ENCODE peak calls at places on chromosomes 11 and 22, in nine cellular contexts. One of them, this sample, is unnamed.

GRCh38 chr11:78564889-78565467 is 9.7 kb downstream of the NARS2 start:
- DNase-seq in tibial nerve: no peak
- DNase-seq in sigmoid colon: no peak
- DNase-seq in stomach: no peak
- DNase-seq in upper lobe of left lung: no peak
- DNase-seq in ovary: no peak
- DNase-seq in HepG2: no peak
- DNase-seq in SK-N-SH: no peak
- DNase-seq in A549: no peak
- DNase-seq in this sample: no peak

GRCh38 chr11:128796275-128796674 is 70.8 kb downstream of the KCNJ1 start:
- DNase-seq in upper lobe of left lung: no peak
- DNase-seq in SK-N-SH: no peak
- DNase-seq in A549: no peak
- DNase-seq in ovary: no peak
- DNase-seq in tibial nerve: no peak
- DNase-seq in stomach: no peak
- DNase-seq in HepG2: no peak
- DNase-seq in sigmoid colon: no peak
- DNase-seq in this sample: no peak

GRCh38 chr11:43580735-43581369 is 99.7 kb upstream of the HSD17B12 start:
- DNase-seq in upper lobe of left lung: no peak
- DNase-seq in tibial nerve: no peak
- DNase-seq in HepG2: no peak
- DNase-seq in A549: no peak
- DNase-seq in ovary: no peak
- DNase-seq in stomach: no peak
- DNase-seq in SK-N-SH: peak
- DNase-seq in sigmoid colon: no peak
- DNase-seq in this sample: no peak

GRCh38 chr11:19577391-19577831 is 135.2 kb upstream of the NAV2 start:
- DNase-seq in sigmoid colon: no peak
- DNase-seq in A549: no peak
- DNase-seq in upper lobe of left lung: no peak
- DNase-seq in tibial nerve: no peak
- DNase-seq in stomach: peak
- DNase-seq in HepG2: no peak
- DNase-seq in ovary: no peak
- DNase-seq in SK-N-SH: no peak
- DNase-seq in this sample: no peak

GRCh38 chr11:65650547-65651338 is 12.0 kb downstream of the RELA start:
- DNase-seq in HepG2: no peak
- DNase-seq in A549: no peak
- DNase-seq in ovary: no peak
- DNase-seq in upper lobe of left lung: no peak
- DNase-seq in SK-N-SH: no peak
- DNase-seq in tibial nerve: no peak
- DNase-seq in sigmoid colon: no peak
- DNase-seq in stomach: peak
- DNase-seq in this sample: no peak

GRCh38 chr11:100925935-100926334 is 203.7 kb downstream of the PGR start:
- DNase-seq in HepG2: no peak
- DNase-seq in sigmoid colon: no peak
- DNase-seq in A549: no peak
- DNase-seq in SK-N-SH: no peak
- DNase-seq in tibial nerve: no peak
- DNase-seq in stomach: no peak
- DNase-seq in upper lobe of left lung: no peak
- DNase-seq in ovary: no peak
- DNase-seq in this sample: no peak

GRCh38 chr22:30754971-30755759 is 60.5 kb downstream of the OSBP2 start:
- DNase-seq in tibial nerve: peak
- DNase-seq in sigmoid colon: peak
- DNase-seq in A549: peak
- DNase-seq in upper lobe of left lung: peak
- DNase-seq in SK-N-SH: peak
- DNase-seq in HepG2: peak
- DNase-seq in stomach: peak
- DNase-seq in ovary: peak
- DNase-seq in this sample: peak

GRCh38 chr11:35390737-35391682 is 28.3 kb downstream of the SLC1A2 start:
- DNase-seq in ovary: no peak
- DNase-seq in HepG2: peak
- DNase-seq in SK-N-SH: no peak
- DNase-seq in upper lobe of left lung: peak
- DNase-seq in A549: peak
- DNase-seq in stomach: peak
- DNase-seq in tibial nerve: no peak
- DNase-seq in sigmoid colon: no peak
- DNase-seq in this sample: peak

GRCh38 chr11:10117709-10118341 is 176.2 kb downstream of the SBF2 start:
- DNase-seq in HepG2: peak
- DNase-seq in tibial nerve: no peak
- DNase-seq in stomach: no peak
- DNase-seq in upper lobe of left lung: no peak
- DNase-seq in A549: no peak
- DNase-seq in SK-N-SH: no peak
- DNase-seq in sigmoid colon: no peak
- DNase-seq in ovary: no peak
- DNase-seq in this sample: no peak

GRCh38 chr11:10669258-10670033 is 24.1 kb downstream of the IRAG1 start:
- DNase-seq in upper lobe of left lung: no peak
- DNase-seq in SK-N-SH: peak
- DNase-seq in ovary: no peak
- DNase-seq in HepG2: no peak
- DNase-seq in A549: no peak
- DNase-seq in tibial nerve: no peak
- DNase-seq in stomach: no peak
- DNase-seq in sigmoid colon: peak
- DNase-seq in this sample: no peak

GRCh38 chr22:38017272-38017920 is 33.0 kb upstream of the SOX10 start:
- DNase-seq in tibial nerve: peak
- DNase-seq in upper lobe of left lung: peak
- DNase-seq in ovary: peak
- DNase-seq in A549: no peak
- DNase-seq in stomach: peak
- DNase-seq in HepG2: no peak
- DNase-seq in SK-N-SH: no peak
- DNase-seq in sigmoid colon: peak
- DNase-seq in this sample: peak

GRCh38 chr11:74010306-74010981 is 1.6 kb upstream of the UCP3 start:
- DNase-seq in tibial nerve: no peak
- DNase-seq in A549: no peak
- DNase-seq in ovary: no peak
- DNase-seq in HepG2: no peak
- DNase-seq in SK-N-SH: no peak
- DNase-seq in stomach: no peak
- DNase-seq in upper lobe of left lung: no peak
- DNase-seq in sigmoid colon: peak
- DNase-seq in this sample: no peak

GRCh38 chr22:47778160-47778658 is 1015.8 kb downstream of the TBC1D22A start:
- DNase-seq in sigmoid colon: no peak
- DNase-seq in upper lobe of left lung: no peak
- DNase-seq in SK-N-SH: no peak
- DNase-seq in HepG2: no peak
- DNase-seq in tibial nerve: no peak
- DNase-seq in stomach: no peak
- DNase-seq in A549: no peak
- DNase-seq in ovary: no peak
- DNase-seq in this sample: no peak

GRCh38 chr22:45975266-45976161 is 1.4 kb downstream of the WNT7B start:
- DNase-seq in stomach: no peak
- DNase-seq in upper lobe of left lung: peak
- DNase-seq in A549: no peak
- DNase-seq in SK-N-SH: peak
- DNase-seq in sigmoid colon: no peak
- DNase-seq in tibial nerve: no peak
- DNase-seq in ovary: no peak
- DNase-seq in HepG2: no peak
- DNase-seq in this sample: no peak

GRCh38 chr11:43959321-43959995 is 17.0 kb downstream of the C11orf96 start:
- DNase-seq in HepG2: no peak
- DNase-seq in sigmoid colon: no peak
- DNase-seq in A549: no peak
- DNase-seq in stomach: no peak
- DNase-seq in upper lobe of left lung: no peak
- DNase-seq in tibial nerve: no peak
- DNase-seq in ovary: no peak
- DNase-seq in SK-N-SH: no peak
- DNase-seq in this sample: no peak

GRCh38 chr22:32745251-32745995 is 56.1 kb upstream of the TIMP3 start:
- DNase-seq in HepG2: no peak
- DNase-seq in upper lobe of left lung: no peak
- DNase-seq in stomach: no peak
- DNase-seq in ovary: no peak
- DNase-seq in A549: no peak
- DNase-seq in sigmoid colon: peak
- DNase-seq in SK-N-SH: peak
- DNase-seq in tibial nerve: peak
- DNase-seq in this sample: peak

GRCh38 chr22:46457502-46458488 is 79.6 kb downstream of the CELSR1 start:
- DNase-seq in upper lobe of left lung: no peak
- DNase-seq in tibial nerve: no peak
- DNase-seq in SK-N-SH: peak
- DNase-seq in HepG2: no peak
- DNase-seq in ovary: no peak
- DNase-seq in sigmoid colon: no peak
- DNase-seq in A549: no peak
- DNase-seq in stomach: no peak
- DNase-seq in this sample: no peak

GRCh38 chr11:61277973-61278565 is 17.0 kb downstream of the VWCE start:
- DNase-seq in HepG2: no peak
- DNase-seq in SK-N-SH: no peak
- DNase-seq in ovary: no peak
- DNase-seq in sigmoid colon: no peak
- DNase-seq in tibial nerve: no peak
- DNase-seq in upper lobe of left lung: no peak
- DNase-seq in stomach: no peak
- DNase-seq in A549: no peak
- DNase-seq in this sample: no peak

GRCh38 chr22:50507991-50508884 is at the start of gene NCAPH2:
- DNase-seq in sigmoid colon: peak
- DNase-seq in HepG2: peak
- DNase-seq in upper lobe of left lung: peak
- DNase-seq in ovary: peak
- DNase-seq in stomach: peak
- DNase-seq in SK-N-SH: peak
- DNase-seq in tibial nerve: peak
- DNase-seq in A549: peak
- DNase-seq in this sample: peak
- H3K4me3 ChIP-seq in sigmoid colon: peak
- H3K4me3 ChIP-seq in HepG2: peak
- H3K4me3 ChIP-seq in upper lobe of left lung: peak
- H3K4me3 ChIP-seq in ovary: peak
- H3K4me3 ChIP-seq in stomach: peak
- H3K4me3 ChIP-seq in SK-N-SH: peak
- H3K4me3 ChIP-seq in tibial nerve: peak
- H3K4me3 ChIP-seq in A549: peak
- H3K4me3 ChIP-seq in this sample: peak

GRCh38 chr22:39776295-39776694 is 117.3 kb downstream of the ENTHD1 start:
- DNase-seq in sigmoid colon: no peak
- DNase-seq in stomach: no peak
- DNase-seq in SK-N-SH: no peak
- DNase-seq in A549: no peak
- DNase-seq in ovary: no peak
- DNase-seq in HepG2: no peak
- DNase-seq in tibial nerve: no peak
- DNase-seq in upper lobe of left lung: no peak
- DNase-seq in this sample: no peak
- TF ChIP-seq EP300 in sigmoid colon: no peak
- TF ChIP-seq EP300 in stomach: no peak
- TF ChIP-seq EP300 in SK-N-SH: no peak
- TF ChIP-seq EP300 in A549: no peak
- TF ChIP-seq EP300 in ovary: no peak
- TF ChIP-seq EP300 in HepG2: no peak
- TF ChIP-seq EP300 in tibial nerve: no peak
- TF ChIP-seq EP300 in upper lobe of left lung: no peak
- TF ChIP-seq EP300 in this sample: no peak

GRCh38 chr11:119361961-119362725 is 15.6 kb upstream of the MFRP start:
- DNase-seq in sigmoid colon: no peak
- DNase-seq in tibial nerve: no peak
- DNase-seq in stomach: no peak
- DNase-seq in A549: no peak
- DNase-seq in upper lobe of left lung: no peak
- DNase-seq in ovary: no peak
- DNase-seq in HepG2: no peak
- DNase-seq in SK-N-SH: no peak
- DNase-seq in this sample: no peak

GRCh38 chr11:119363081-119363861 is 16.8 kb upstream of the MFRP start:
- DNase-seq in tibial nerve: no peak
- DNase-seq in HepG2: no peak
- DNase-seq in upper lobe of left lung: no peak
- DNase-seq in A549: no peak
- DNase-seq in stomach: no peak
- DNase-seq in SK-N-SH: no peak
- DNase-seq in sigmoid colon: no peak
- DNase-seq in ovary: no peak
- DNase-seq in this sample: no peak

GRCh38 chr11:119361056-119361787 is 14.7 kb upstream of the MFRP start:
- DNase-seq in SK-N-SH: peak
- DNase-seq in sigmoid colon: peak
- DNase-seq in upper lobe of left lung: peak
- DNase-seq in ovary: peak
- DNase-seq in tibial nerve: no peak
- DNase-seq in A549: peak
- DNase-seq in HepG2: peak
- DNase-seq in stomach: no peak
- DNase-seq in this sample: no peak

GRCh38 chr11:119363874-119364590 is 17.5 kb downstream of the USP2 start:
- DNase-seq in A549: peak
- DNase-seq in tibial nerve: no peak
- DNase-seq in SK-N-SH: peak
- DNase-seq in HepG2: no peak
- DNase-seq in upper lobe of left lung: peak
- DNase-seq in ovary: peak
- DNase-seq in sigmoid colon: peak
- DNase-seq in stomach: peak
- DNase-seq in this sample: peak

GRCh38 chr11:119362741-119363080 is 16.2 kb upstream of the MFRP start:
- DNase-seq in sigmoid colon: no peak
- DNase-seq in upper lobe of left lung: no peak
- DNase-seq in ovary: no peak
- DNase-seq in tibial nerve: no peak
- DNase-seq in stomach: no peak
- DNase-seq in SK-N-SH: no peak
- DNase-seq in A549: no peak
- DNase-seq in HepG2: no peak
- DNase-seq in this sample: no peak
- H3K4me3 ChIP-seq in sigmoid colon: peak
- H3K4me3 ChIP-seq in upper lobe of left lung: peak
- H3K4me3 ChIP-seq in ovary: peak
- H3K4me3 ChIP-seq in tibial nerve: peak
- H3K4me3 ChIP-seq in stomach: peak
- H3K4me3 ChIP-seq in SK-N-SH: no peak
- H3K4me3 ChIP-seq in A549: no peak
- H3K4me3 ChIP-seq in HepG2: no peak
- H3K4me3 ChIP-seq in this sample: peak

GRCh38 chr11:79973701-79974626 is 533.1 kb upstream of the TENM4 start:
- DNase-seq in stomach: no peak
- DNase-seq in upper lobe of left lung: peak
- DNase-seq in SK-N-SH: no peak
- DNase-seq in ovary: no peak
- DNase-seq in HepG2: no peak
- DNase-seq in tibial nerve: peak
- DNase-seq in A549: no peak
- DNase-seq in sigmoid colon: no peak
- DNase-seq in this sample: no peak

GRCh38 chr11:79971255-79971654 is 530.4 kb upstream of the TENM4 start:
- DNase-seq in upper lobe of left lung: no peak
- DNase-seq in tibial nerve: no peak
- DNase-seq in HepG2: no peak
- DNase-seq in SK-N-SH: no peak
- DNase-seq in A549: no peak
- DNase-seq in ovary: no peak
- DNase-seq in sigmoid colon: no peak
- DNase-seq in stomach: no peak
- DNase-seq in this sample: no peak
- TF ChIP-seq EP300 in upper lobe of left lung: no peak
- TF ChIP-seq EP300 in tibial nerve: no peak
- TF ChIP-seq EP300 in HepG2: no peak
- TF ChIP-seq EP300 in SK-N-SH: no peak
- TF ChIP-seq EP300 in A549: no peak
- TF ChIP-seq EP300 in ovary: no peak
- TF ChIP-seq EP300 in sigmoid colon: no peak
- TF ChIP-seq EP300 in stomach: no peak
- TF ChIP-seq EP300 in this sample: no peak

This sample was measured in transverse colon.